ENCODE peak calls at places on chromosomes 7 and 10, in six cellular contexts. R, U, M, Z, A and W are unnamed samples.
A peak's percentile ranks its signal among the peaks of the same experiment; 100 is the strongest.

GRCh38 chr10:10515479-10516204 is 502.0 kb upstream of the CELF2 start:
- DNase-seq in U (no peak), R (no peak), Z (no peak), M (no peak), A (no peak), W (no peak)

GRCh38 chr10:51035344-51035743 is 38.9 kb upstream of the PRKG1 start:
- DNase-seq in R (no peak), M (no peak), U (no peak), Z (no peak), A (no peak), W (no peak)

GRCh38 chr7:13028036-13028730 is 340.8 kb downstream of the ARL4A start:
- DNase-seq in Z (no peak), R (no peak), M (no peak), A (no peak), U (no peak), W (no peak)

GRCh38 chr7:37690206-37690605 is 6.6 kb downstream of the GPR141 start:
- DNase-seq in M (no peak), R (no peak), Z (no peak), U (no peak), A (no peak), W (no peak)

GRCh38 chr7:77791956-77792355 is 6.3 kb downstream of the TMEM60 start:
- DNase-seq in U (no peak), Z (no peak), R (no peak), A (no peak), M (no peak), W (no peak)

GRCh38 chr7:92678291-92678920 is 88.2 kb upstream of the FAM133B start:
- DNase-seq in U (no peak), R (no peak), M (no peak), Z (no peak), A (no peak), W (no peak)

GRCh38 chr10:7409045-7409731 is 1.6 kb downstream of the SFMBT2 start:
- DNase-seq in U (peak; percentile 61), M (peak; percentile 44), Z (no peak), R (peak; percentile 37), A (peak; percentile 64), W (peak; percentile 42)

GRCh38 chr10:21507066-21507669 is 18.3 kb downstream of the SKIDA1 start:
- DNase-seq in Z (no peak), M (no peak), A (no peak), R (peak; percentile 56), U (no peak), W (no peak)

GRCh38 chr10:43128331-43128730 is 9.9 kb upstream of the CSGALNACT2 start:
- DNase-seq in U (peak; percentile 4), R (no peak), A (no peak), M (no peak), Z (no peak), W (no peak)

GRCh38 chr10:28768227-28768626 is 90.9 kb downstream of the BAMBI start:
- DNase-seq in M (no peak), Z (no peak), U (no peak), R (no peak), A (no peak), W (no peak)

GRCh38 chr10:133131053-133131452 is 29.0 kb upstream of the KNDC1 start:
- DNase-seq in R (no peak), M (no peak), U (no peak), Z (no peak), A (no peak), W (no peak)

GRCh38 chr7:27793780-27794179 is 53.8 kb downstream of the TAX1BP1 start:
- DNase-seq in A (no peak), R (no peak), Z (no peak), U (no peak), M (no peak), W (no peak)

GRCh38 chr10:29329420-29329819 is 40.5 kb downstream of the LYZL1 start:
- DNase-seq in A (no peak), R (no peak), U (no peak), M (peak; percentile 75), Z (no peak), W (no peak)

GRCh38 chr7:142939226-142939910 is at the start of gene LLCFC1:
- DNase-seq in Z (peak; percentile 56), R (no peak), M (no peak), A (no peak), U (no peak), W (peak; percentile 53)

GRCh38 chr10:61623101-61623500 is 39.6 kb upstream of the CABCOCO1 start:
- DNase-seq in U (no peak), A (no peak), M (no peak), R (no peak), Z (no peak), W (no peak)

GRCh38 chr7:44065431-44066110 is at the start of gene PGAM2:
- DNase-seq in Z (no peak), R (no peak), M (peak; percentile 80), A (peak; percentile 36), U (no peak), W (no peak)

GRCh38 chr7:118312966-118313365 is 88.5 kb downstream of the ANKRD7 start:
- DNase-seq in M (no peak), A (no peak), R (no peak), Z (no peak), U (no peak), W (no peak)

GRCh38 chr7:95897557-95898183 is 125.3 kb downstream of the DYNC1I1 start:
- DNase-seq in M (no peak), Z (no peak), U (no peak), A (no peak), R (no peak), W (no peak)

GRCh38 chr10:34890931-34891330 is 75.8 kb upstream of the PARD3 start:
- DNase-seq in M (no peak), R (no peak), A (no peak), Z (no peak), U (no peak), W (no peak)

GRCh38 chr10:29389935-29390334 is 101.1 kb downstream of the LYZL1 start:
- DNase-seq in M (no peak), Z (no peak), R (no peak), U (no peak), A (no peak), W (no peak)

GRCh38 chr10:113187066-113187777 is 237.2 kb downstream of the TCF7L2 start:
- DNase-seq in U (no peak), Z (no peak), A (no peak), R (no peak), M (peak; percentile 56), W (peak; percentile 21)

GRCh38 chr7:50641442-50642405 is 76.5 kb upstream of the DDC start:
- DNase-seq in U (no peak), R (no peak), Z (peak; percentile 36), M (peak; percentile 17), A (no peak), W (no peak)

GRCh38 chr10:33793793-33794192 is 459.3 kb upstream of the NRP1 start:
- DNase-seq in R (no peak), M (no peak), A (no peak), Z (no peak), U (no peak), W (no peak)

GRCh38 chr10:129322872-129323271 is 144.2 kb upstream of the MGMT start:
- DNase-seq in Z (no peak), A (no peak), R (no peak), U (no peak), M (no peak), W (no peak)

GRCh38 chr7:94190599-94191061 is 186.5 kb upstream of the BET1 start:
- DNase-seq in Z (no peak), R (no peak), M (no peak), A (no peak), U (no peak), W (no peak)

GRCh38 chr10:124064676-124065075 is 28.7 kb downstream of the CHST15 start:
- DNase-seq in Z (no peak), U (no peak), A (no peak), M (no peak), R (no peak), W (no peak)